ENCODE peak calls at places on chromosomes 12 and 14, in seven cellular contexts. One of them, this sample, is unnamed.

GRCh38 chr12:118307069-118307954 is 65.4 kb downstream of the TAOK3 start:
- DNase-seq in activated CD4-positive, alpha-beta T cell treated with anti-CD3 and anti-CD28 coated beads, Interleukin-2, amount 50 U/mL, for 4 hours: peak
- DNase-seq in NCI-H748 treated with DMSO at 0.1 percent for 48 hours: no peak
- DNase-seq in foreskin melanocyte: peak
- DNase-seq in endothelial cell: no peak
- DNase-seq in amniotic stem cell: peak
- DNase-seq in right atrium auricular region: no peak
- DNase-seq in this sample: no peak

GRCh38 chr14:98931911-98932310 is 340.1 kb downstream of the BCL11B start:
- DNase-seq in right atrium auricular region: no peak
- DNase-seq in endothelial cell: no peak
- DNase-seq in activated CD4-positive, alpha-beta T cell treated with anti-CD3 and anti-CD28 coated beads, Interleukin-2, amount 50 U/mL, for 4 hours: peak
- DNase-seq in foreskin melanocyte: no peak
- DNase-seq in amniotic stem cell: no peak
- DNase-seq in NCI-H748 treated with DMSO at 0.1 percent for 48 hours: no peak
- DNase-seq in this sample: no peak

GRCh38 chr14:102892660-102893059 is 29.8 kb upstream of the AMN start:
- DNase-seq in endothelial cell: no peak
- DNase-seq in amniotic stem cell: no peak
- DNase-seq in right atrium auricular region: no peak
- DNase-seq in activated CD4-positive, alpha-beta T cell treated with anti-CD3 and anti-CD28 coated beads, Interleukin-2, amount 50 U/mL, for 4 hours: no peak
- DNase-seq in NCI-H748 treated with DMSO at 0.1 percent for 48 hours: no peak
- DNase-seq in foreskin melanocyte: no peak
- DNase-seq in this sample: no peak

GRCh38 chr12:91483471-91483985 is 300.9 kb upstream of the DCN start:
- DNase-seq in endothelial cell: no peak
- DNase-seq in activated CD4-positive, alpha-beta T cell treated with anti-CD3 and anti-CD28 coated beads, Interleukin-2, amount 50 U/mL, for 4 hours: no peak
- DNase-seq in amniotic stem cell: no peak
- DNase-seq in foreskin melanocyte: no peak
- DNase-seq in NCI-H748 treated with DMSO at 0.1 percent for 48 hours: no peak
- DNase-seq in right atrium auricular region: no peak
- DNase-seq in this sample: no peak

GRCh38 chr12:6867407-6868210 is at the start of gene TPI1:
- DNase-seq in NCI-H748 treated with DMSO at 0.1 percent for 48 hours: peak
- DNase-seq in foreskin melanocyte: peak
- DNase-seq in amniotic stem cell: peak
- DNase-seq in activated CD4-positive, alpha-beta T cell treated with anti-CD3 and anti-CD28 coated beads, Interleukin-2, amount 50 U/mL, for 4 hours: peak
- DNase-seq in right atrium auricular region: peak
- DNase-seq in endothelial cell: peak
- DNase-seq in this sample: peak

GRCh38 chr14:73753043-73753886 is 39.1 kb upstream of the PNMA1 start:
- DNase-seq in endothelial cell: peak
- DNase-seq in NCI-H748 treated with DMSO at 0.1 percent for 48 hours: no peak
- DNase-seq in right atrium auricular region: peak
- DNase-seq in amniotic stem cell: no peak
- DNase-seq in activated CD4-positive, alpha-beta T cell treated with anti-CD3 and anti-CD28 coated beads, Interleukin-2, amount 50 U/mL, for 4 hours: no peak
- DNase-seq in foreskin melanocyte: no peak
- DNase-seq in this sample: no peak

GRCh38 chr12:3170423-3171194 is 93.4 kb downstream of the TSPAN9 start:
- DNase-seq in amniotic stem cell: peak
- DNase-seq in NCI-H748 treated with DMSO at 0.1 percent for 48 hours: no peak
- DNase-seq in foreskin melanocyte: no peak
- DNase-seq in right atrium auricular region: no peak
- DNase-seq in activated CD4-positive, alpha-beta T cell treated with anti-CD3 and anti-CD28 coated beads, Interleukin-2, amount 50 U/mL, for 4 hours: no peak
- DNase-seq in endothelial cell: no peak
- DNase-seq in this sample: no peak

GRCh38 chr12:52531563-52532300 is 11.5 kb upstream of the KRT5 start:
- DNase-seq in amniotic stem cell: no peak
- DNase-seq in right atrium auricular region: no peak
- DNase-seq in activated CD4-positive, alpha-beta T cell treated with anti-CD3 and anti-CD28 coated beads, Interleukin-2, amount 50 U/mL, for 4 hours: no peak
- DNase-seq in foreskin melanocyte: no peak
- DNase-seq in NCI-H748 treated with DMSO at 0.1 percent for 48 hours: no peak
- DNase-seq in endothelial cell: no peak
- DNase-seq in this sample: no peak

GRCh38 chr12:108757842-108758241 is 26.5 kb upstream of the CORO1C start:
- DNase-seq in activated CD4-positive, alpha-beta T cell treated with anti-CD3 and anti-CD28 coated beads, Interleukin-2, amount 50 U/mL, for 4 hours: no peak
- DNase-seq in endothelial cell: no peak
- DNase-seq in NCI-H748 treated with DMSO at 0.1 percent for 48 hours: no peak
- DNase-seq in amniotic stem cell: no peak
- DNase-seq in foreskin melanocyte: no peak
- DNase-seq in right atrium auricular region: no peak
- DNase-seq in this sample: peak

GRCh38 chr12:88509851-88510250 is 70.4 kb downstream of the KITLG start:
- DNase-seq in NCI-H748 treated with DMSO at 0.1 percent for 48 hours: no peak
- DNase-seq in amniotic stem cell: no peak
- DNase-seq in activated CD4-positive, alpha-beta T cell treated with anti-CD3 and anti-CD28 coated beads, Interleukin-2, amount 50 U/mL, for 4 hours: no peak
- DNase-seq in foreskin melanocyte: no peak
- DNase-seq in right atrium auricular region: no peak
- DNase-seq in endothelial cell: no peak
- DNase-seq in this sample: no peak

GRCh38 chr14:97402279-97402678 is 605.1 kb downstream of the VRK1 start:
- DNase-seq in NCI-H748 treated with DMSO at 0.1 percent for 48 hours: no peak
- DNase-seq in endothelial cell: no peak
- DNase-seq in right atrium auricular region: no peak
- DNase-seq in foreskin melanocyte: no peak
- DNase-seq in amniotic stem cell: no peak
- DNase-seq in activated CD4-positive, alpha-beta T cell treated with anti-CD3 and anti-CD28 coated beads, Interleukin-2, amount 50 U/mL, for 4 hours: no peak
- DNase-seq in this sample: no peak

GRCh38 chr12:26798013-26798412 is 35.0 kb downstream of the ITPR2 start:
- DNase-seq in amniotic stem cell: no peak
- DNase-seq in endothelial cell: no peak
- DNase-seq in foreskin melanocyte: no peak
- DNase-seq in activated CD4-positive, alpha-beta T cell treated with anti-CD3 and anti-CD28 coated beads, Interleukin-2, amount 50 U/mL, for 4 hours: no peak
- DNase-seq in right atrium auricular region: no peak
- DNase-seq in NCI-H748 treated with DMSO at 0.1 percent for 48 hours: no peak
- DNase-seq in this sample: no peak

GRCh38 chr12:69897744-69898143 is 72.7 kb downstream of the MYRFL start:
- DNase-seq in NCI-H748 treated with DMSO at 0.1 percent for 48 hours: no peak
- DNase-seq in activated CD4-positive, alpha-beta T cell treated with anti-CD3 and anti-CD28 coated beads, Interleukin-2, amount 50 U/mL, for 4 hours: no peak
- DNase-seq in right atrium auricular region: no peak
- DNase-seq in foreskin melanocyte: no peak
- DNase-seq in endothelial cell: no peak
- DNase-seq in amniotic stem cell: no peak
- DNase-seq in this sample: no peak

GRCh38 chr14:95147597-95147996 is 9.7 kb downstream of the DICER1 start:
- DNase-seq in right atrium auricular region: no peak
- DNase-seq in NCI-H748 treated with DMSO at 0.1 percent for 48 hours: no peak
- DNase-seq in endothelial cell: no peak
- DNase-seq in activated CD4-positive, alpha-beta T cell treated with anti-CD3 and anti-CD28 coated beads, Interleukin-2, amount 50 U/mL, for 4 hours: no peak
- DNase-seq in amniotic stem cell: no peak
- DNase-seq in foreskin melanocyte: no peak
- DNase-seq in this sample: no peak

GRCh38 chr14:29892327-29892726 is 35.3 kb downstream of the PRKD1 start:
- DNase-seq in endothelial cell: no peak
- DNase-seq in amniotic stem cell: no peak
- DNase-seq in activated CD4-positive, alpha-beta T cell treated with anti-CD3 and anti-CD28 coated beads, Interleukin-2, amount 50 U/mL, for 4 hours: no peak
- DNase-seq in NCI-H748 treated with DMSO at 0.1 percent for 48 hours: no peak
- DNase-seq in right atrium auricular region: no peak
- DNase-seq in foreskin melanocyte: no peak
- DNase-seq in this sample: no peak

GRCh38 chr12:3600951-3601350 is 109.9 kb downstream of the PRMT8 start:
- DNase-seq in NCI-H748 treated with DMSO at 0.1 percent for 48 hours: no peak
- DNase-seq in foreskin melanocyte: no peak
- DNase-seq in amniotic stem cell: no peak
- DNase-seq in right atrium auricular region: no peak
- DNase-seq in endothelial cell: no peak
- DNase-seq in activated CD4-positive, alpha-beta T cell treated with anti-CD3 and anti-CD28 coated beads, Interleukin-2, amount 50 U/mL, for 4 hours: no peak
- DNase-seq in this sample: no peak

GRCh38 chr12:78194448-78194847 is 363.8 kb downstream of the NAV3 start:
- DNase-seq in right atrium auricular region: no peak
- DNase-seq in amniotic stem cell: no peak
- DNase-seq in foreskin melanocyte: no peak
- DNase-seq in NCI-H748 treated with DMSO at 0.1 percent for 48 hours: no peak
- DNase-seq in activated CD4-positive, alpha-beta T cell treated with anti-CD3 and anti-CD28 coated beads, Interleukin-2, amount 50 U/mL, for 4 hours: no peak
- DNase-seq in endothelial cell: no peak
- DNase-seq in this sample: no peak

GRCh38 chr12:70367268-70368141 is 1.4 kb downstream of the KCNMB4 start:
- DNase-seq in foreskin melanocyte: no peak
- DNase-seq in endothelial cell: no peak
- DNase-seq in right atrium auricular region: no peak
- DNase-seq in NCI-H748 treated with DMSO at 0.1 percent for 48 hours: peak
- DNase-seq in activated CD4-positive, alpha-beta T cell treated with anti-CD3 and anti-CD28 coated beads, Interleukin-2, amount 50 U/mL, for 4 hours: no peak
- DNase-seq in amniotic stem cell: no peak
- DNase-seq in this sample: peak

GRCh38 chr12:108332791-108333382 is 6.2 kb downstream of the CMKLR1 start:
- DNase-seq in right atrium auricular region: peak
- DNase-seq in NCI-H748 treated with DMSO at 0.1 percent for 48 hours: no peak
- DNase-seq in amniotic stem cell: no peak
- DNase-seq in activated CD4-positive, alpha-beta T cell treated with anti-CD3 and anti-CD28 coated beads, Interleukin-2, amount 50 U/mL, for 4 hours: no peak
- DNase-seq in endothelial cell: no peak
- DNase-seq in foreskin melanocyte: no peak
- DNase-seq in this sample: no peak

GRCh38 chr14:92613681-92614260 is 100.2 kb downstream of the RIN3 start:
- DNase-seq in NCI-H748 treated with DMSO at 0.1 percent for 48 hours: no peak
- DNase-seq in foreskin melanocyte: no peak
- DNase-seq in endothelial cell: no peak
- DNase-seq in right atrium auricular region: no peak
- DNase-seq in activated CD4-positive, alpha-beta T cell treated with anti-CD3 and anti-CD28 coated beads, Interleukin-2, amount 50 U/mL, for 4 hours: no peak
- DNase-seq in amniotic stem cell: no peak
- DNase-seq in this sample: no peak

GRCh38 chr12:50224026-50224692 is 57.0 kb upstream of the CERS5 start:
- DNase-seq in activated CD4-positive, alpha-beta T cell treated with anti-CD3 and anti-CD28 coated beads, Interleukin-2, amount 50 U/mL, for 4 hours: no peak
- DNase-seq in endothelial cell: no peak
- DNase-seq in right atrium auricular region: no peak
- DNase-seq in foreskin melanocyte: no peak
- DNase-seq in NCI-H748 treated with DMSO at 0.1 percent for 48 hours: no peak
- DNase-seq in amniotic stem cell: no peak
- DNase-seq in this sample: peak

GRCh38 chr12:52314511-52314910 is 6.7 kb downstream of the KRT83 start:
- DNase-seq in foreskin melanocyte: no peak
- DNase-seq in right atrium auricular region: no peak
- DNase-seq in amniotic stem cell: no peak
- DNase-seq in NCI-H748 treated with DMSO at 0.1 percent for 48 hours: no peak
- DNase-seq in endothelial cell: no peak
- DNase-seq in activated CD4-positive, alpha-beta T cell treated with anti-CD3 and anti-CD28 coated beads, Interleukin-2, amount 50 U/mL, for 4 hours: no peak
- DNase-seq in this sample: no peak

GRCh38 chr14:20680843-20681347 is 3.5 kb upstream of the RNASE4 start:
- DNase-seq in right atrium auricular region: no peak
- DNase-seq in NCI-H748 treated with DMSO at 0.1 percent for 48 hours: no peak
- DNase-seq in amniotic stem cell: no peak
- DNase-seq in activated CD4-positive, alpha-beta T cell treated with anti-CD3 and anti-CD28 coated beads, Interleukin-2, amount 50 U/mL, for 4 hours: no peak
- DNase-seq in endothelial cell: no peak
- DNase-seq in foreskin melanocyte: no peak
- DNase-seq in this sample: no peak

This sample was measured in NCI-H1105 treated with DMSO at 0.1 percent for 48 hours.